ENCODE peak calls at places on chromosome 6, in four cellular contexts. B, D, I and O are unnamed samples.

GRCh38 chr6:53894086-53894485 is 99.3 kb downstream of the LRRC1 start:
- DNase-seq in D (peak; percentile 51), I (no peak), B (no peak), O (no peak)

GRCh38 chr6:33566182-33567084 is 13.6 kb downstream of the BAK1 start:
- DNase-seq in D (no peak), I (no peak), B (no peak), O (no peak)

GRCh38 chr6:143689852-143690251 is 12.1 kb downstream of the PHACTR2 start:
- DNase-seq in B (no peak), D (no peak), I (no peak), O (no peak)

GRCh38 chr6:106820412-106820852 is 154.1 kb downstream of the CD24 start:
- DNase-seq in B (no peak), I (no peak), D (no peak), O (peak; percentile 15)

GRCh38 chr6:73129653-73130443 is 95.4 kb downstream of the KHDC1L start:
- DNase-seq in D (peak; percentile 68), B (peak; percentile 92), I (peak; percentile 55), O (peak; percentile 91)

GRCh38 chr6:53244958-53245357 is 96.3 kb upstream of the GCM1 start:
- DNase-seq in I (no peak), B (no peak), D (no peak), O (no peak)

GRCh38 chr6:28537509-28538140 is 11.9 kb downstream of the GPX5 start:
- DNase-seq in I (peak; percentile 49), B (peak; percentile 65), D (no peak), O (peak; percentile 63)

GRCh38 chr6:162973975-162974374 is 246.2 kb downstream of the PACRG start:
- DNase-seq in B (no peak), I (no peak), D (no peak), O (no peak)

GRCh38 chr6:140857734-140858380 is 1274.9 kb upstream of the GJE1 start:
- DNase-seq in B (no peak), I (no peak), D (no peak), O (no peak)

GRCh38 chr6:28551891-28552666 is 26.4 kb downstream of the GPX5 start:
- DNase-seq in I (no peak), B (no peak), D (no peak), O (no peak)

GRCh38 chr6:136526937-136527336 is 23.3 kb downstream of the MAP7 start:
- DNase-seq in I (no peak), B (no peak), D (no peak), O (no peak)

GRCh38 chr6:4805553-4806307 is 29.5 kb downstream of the CDYL start:
- DNase-seq in D (no peak), I (no peak), B (peak; percentile 79), O (peak; percentile 53)